ENCODE peak calls at places on chromosome 22, in seven cellular contexts. One of them, this sample, is unnamed.
A peak's percentile ranks its signal among the peaks of the same experiment; 100 is the strongest.

GRCh38 chr22:42879371-42880021 is 22.4 kb upstream of the ARFGAP3 start:
- DNase-seq in fibroblast of lung: no peak
- DNase-seq in A673: no peak
- DNase-seq in neural progenitor cell: no peak
- DNase-seq in spleen: no peak
- DNase-seq in PC-9: no peak
- DNase-seq in lower lobe of right lung: no peak
- DNase-seq in this sample: no peak

GRCh38 chr22:49159711-49160110 is 668.0 kb downstream of the BRD1 start:
- DNase-seq in fibroblast of lung: no peak
- DNase-seq in spleen: peak; percentile 58
- DNase-seq in PC-9: no peak
- DNase-seq in A673: no peak
- DNase-seq in neural progenitor cell: no peak
- DNase-seq in lower lobe of right lung: no peak
- DNase-seq in this sample: no peak

GRCh38 chr22:47618180-47618579 is 855.7 kb downstream of the TBC1D22A start:
- DNase-seq in fibroblast of lung: no peak
- DNase-seq in spleen: peak; percentile 63
- DNase-seq in lower lobe of right lung: no peak
- DNase-seq in A673: no peak
- DNase-seq in PC-9: no peak
- DNase-seq in neural progenitor cell: no peak
- DNase-seq in this sample: no peak

GRCh38 chr22:17919276-17920144 is 104.9 kb downstream of the MICAL3 start:
- DNase-seq in fibroblast of lung: no peak
- DNase-seq in A673: no peak
- DNase-seq in PC-9: no peak
- DNase-seq in neural progenitor cell: no peak
- DNase-seq in lower lobe of right lung: no peak
- DNase-seq in spleen: no peak
- DNase-seq in this sample: no peak

GRCh38 chr22:33519140-33519973 is 400.9 kb downstream of the LARGE1 start:
- DNase-seq in fibroblast of lung: peak; percentile 58
- DNase-seq in PC-9: peak; percentile 38
- DNase-seq in spleen: no peak
- DNase-seq in lower lobe of right lung: no peak
- DNase-seq in neural progenitor cell: peak; percentile 78
- DNase-seq in A673: peak; percentile 19
- DNase-seq in this sample: peak; percentile 4

GRCh38 chr22:40345271-40345670 is 1.0 kb upstream of the ADSL start:
- DNase-seq in A673: peak; percentile 19
- DNase-seq in lower lobe of right lung: no peak
- DNase-seq in spleen: no peak
- DNase-seq in fibroblast of lung: peak; percentile 52
- DNase-seq in PC-9: peak; percentile 70
- DNase-seq in neural progenitor cell: no peak
- DNase-seq in this sample: peak; percentile 69

GRCh38 chr22:34645375-34645774 is 420.6 kb upstream of the ISX start:
- DNase-seq in PC-9: no peak
- DNase-seq in A673: no peak
- DNase-seq in spleen: no peak
- DNase-seq in fibroblast of lung: no peak
- DNase-seq in neural progenitor cell: peak; percentile 44
- DNase-seq in lower lobe of right lung: no peak
- DNase-seq in this sample: no peak

GRCh38 chr22:46090051-46090591 is 60.2 kb upstream of the PPARA start:
- DNase-seq in A673: no peak
- DNase-seq in spleen: peak; percentile 76
- DNase-seq in fibroblast of lung: peak; percentile 56
- DNase-seq in PC-9: no peak
- DNase-seq in neural progenitor cell: no peak
- DNase-seq in lower lobe of right lung: peak; percentile 47
- DNase-seq in this sample: no peak

GRCh38 chr22:21105294-21105693 is 59.5 kb downstream of the LRRC74B start:
- DNase-seq in fibroblast of lung: no peak
- DNase-seq in A673: no peak
- DNase-seq in neural progenitor cell: no peak
- DNase-seq in spleen: no peak
- DNase-seq in PC-9: no peak
- DNase-seq in lower lobe of right lung: no peak
- DNase-seq in this sample: no peak

GRCh38 chr22:26673485-26673884 is 16.1 kb downstream of the MIAT start:
- DNase-seq in fibroblast of lung: peak; percentile 58
- DNase-seq in A673: no peak
- DNase-seq in lower lobe of right lung: no peak
- DNase-seq in neural progenitor cell: no peak
- DNase-seq in spleen: no peak
- DNase-seq in PC-9: peak; percentile 41
- DNase-seq in this sample: peak; percentile 89

GRCh38 chr22:49398115-49398514 is 429.6 kb downstream of the BRD1 start:
- DNase-seq in spleen: peak; percentile 67
- DNase-seq in fibroblast of lung: no peak
- DNase-seq in PC-9: no peak
- DNase-seq in A673: no peak
- DNase-seq in neural progenitor cell: no peak
- DNase-seq in lower lobe of right lung: peak; percentile 34
- DNase-seq in this sample: no peak

GRCh38 chr22:33380789-33381530 is 322.8 kb upstream of the SYN3 start:
- DNase-seq in A673: no peak
- DNase-seq in PC-9: peak; percentile 65
- DNase-seq in fibroblast of lung: peak; percentile 96
- DNase-seq in lower lobe of right lung: no peak
- DNase-seq in spleen: no peak
- DNase-seq in neural progenitor cell: no peak
- DNase-seq in this sample: peak; percentile 98

GRCh38 chr22:45868586-45869443 is 108.1 kb downstream of the WNT7B start:
- DNase-seq in fibroblast of lung: no peak
- DNase-seq in spleen: peak; percentile 54
- DNase-seq in lower lobe of right lung: peak; percentile 29
- DNase-seq in A673: no peak
- DNase-seq in PC-9: no peak
- DNase-seq in neural progenitor cell: no peak
- DNase-seq in this sample: no peak

GRCh38 chr22:35330258-35330861 is 30.7 kb downstream of the TOM1 start:
- DNase-seq in fibroblast of lung: peak; percentile 60
- DNase-seq in A673: peak; percentile 73
- DNase-seq in lower lobe of right lung: peak; percentile 87
- DNase-seq in neural progenitor cell: no peak
- DNase-seq in PC-9: peak; percentile 54
- DNase-seq in spleen: peak; percentile 92
- DNase-seq in this sample: peak; percentile 61

GRCh38 chr22:29306175-29306829 is at the start of gene GAS2L1:
- DNase-seq in neural progenitor cell: peak; percentile 81
- DNase-seq in A673: peak; percentile 85
- DNase-seq in spleen: peak; percentile 89
- DNase-seq in lower lobe of right lung: peak; percentile 86
- DNase-seq in fibroblast of lung: peak; percentile 80
- DNase-seq in PC-9: peak; percentile 66
- DNase-seq in this sample: peak; percentile 69

GRCh38 chr22:45318558-45319318 is 9.0 kb downstream of the FAM118A start:
- DNase-seq in A673: no peak
- DNase-seq in fibroblast of lung: peak; percentile 69
- DNase-seq in lower lobe of right lung: no peak
- DNase-seq in PC-9: no peak
- DNase-seq in spleen: no peak
- DNase-seq in neural progenitor cell: peak; percentile 32
- DNase-seq in this sample: no peak

GRCh38 chr22:48720662-48721393 is 1106.8 kb downstream of the BRD1 start:
- DNase-seq in PC-9: no peak
- DNase-seq in lower lobe of right lung: no peak
- DNase-seq in spleen: peak; percentile 58
- DNase-seq in A673: no peak
- DNase-seq in fibroblast of lung: no peak
- DNase-seq in neural progenitor cell: no peak
- DNase-seq in this sample: no peak

GRCh38 chr22:48957987-48958321 is 869.7 kb downstream of the BRD1 start:
- DNase-seq in neural progenitor cell: no peak
- DNase-seq in A673: no peak
- DNase-seq in fibroblast of lung: no peak
- DNase-seq in lower lobe of right lung: no peak
- DNase-seq in PC-9: no peak
- DNase-seq in spleen: peak; percentile 64
- DNase-seq in this sample: no peak

GRCh38 chr22:38262051-38262795 is 10.6 kb downstream of the TMEM184B start:
- DNase-seq in lower lobe of right lung: peak; percentile 82
- DNase-seq in spleen: peak; percentile 87
- DNase-seq in A673: no peak
- DNase-seq in fibroblast of lung: peak; percentile 34
- DNase-seq in neural progenitor cell: peak; percentile 65
- DNase-seq in PC-9: peak; percentile 54
- DNase-seq in this sample: no peak
- TF ChIP-seq CTCF in lower lobe of right lung: peak; percentile 67
- TF ChIP-seq CTCF in spleen: no peak
- TF ChIP-seq CTCF in A673: peak; percentile 59
- TF ChIP-seq CTCF in fibroblast of lung: peak; percentile 31
- TF ChIP-seq CTCF in neural progenitor cell: peak; percentile 63
- TF ChIP-seq CTCF in PC-9: peak; percentile 81
- TF ChIP-seq CTCF in this sample: peak; percentile 78

GRCh38 chr22:23742505-23743264 is 8.2 kb downstream of the ZNF70 start:
- DNase-seq in A673: no peak
- DNase-seq in spleen: no peak
- DNase-seq in fibroblast of lung: no peak
- DNase-seq in lower lobe of right lung: no peak
- DNase-seq in neural progenitor cell: no peak
- DNase-seq in PC-9: no peak
- DNase-seq in this sample: no peak
- H3K4me1 ChIP-seq in A673: no peaks in the 10 kb centered on the region
- H3K4me1 ChIP-seq in spleen: no peaks in the 10 kb centered on the region
- H3K4me1 ChIP-seq in fibroblast of lung: no peaks in the 10 kb centered on the region
- H3K4me1 ChIP-seq in lower lobe of right lung: no peaks in the 10 kb centered on the region
- H3K4me1 ChIP-seq in neural progenitor cell: no peaks in the 10 kb centered on the region
- H3K4me1 ChIP-seq in PC-9: peaks cover 11% of the 10 kb centered on the region
- H3K4me1 ChIP-seq in this sample: no peaks in the 10 kb centered on the region

DNA sequence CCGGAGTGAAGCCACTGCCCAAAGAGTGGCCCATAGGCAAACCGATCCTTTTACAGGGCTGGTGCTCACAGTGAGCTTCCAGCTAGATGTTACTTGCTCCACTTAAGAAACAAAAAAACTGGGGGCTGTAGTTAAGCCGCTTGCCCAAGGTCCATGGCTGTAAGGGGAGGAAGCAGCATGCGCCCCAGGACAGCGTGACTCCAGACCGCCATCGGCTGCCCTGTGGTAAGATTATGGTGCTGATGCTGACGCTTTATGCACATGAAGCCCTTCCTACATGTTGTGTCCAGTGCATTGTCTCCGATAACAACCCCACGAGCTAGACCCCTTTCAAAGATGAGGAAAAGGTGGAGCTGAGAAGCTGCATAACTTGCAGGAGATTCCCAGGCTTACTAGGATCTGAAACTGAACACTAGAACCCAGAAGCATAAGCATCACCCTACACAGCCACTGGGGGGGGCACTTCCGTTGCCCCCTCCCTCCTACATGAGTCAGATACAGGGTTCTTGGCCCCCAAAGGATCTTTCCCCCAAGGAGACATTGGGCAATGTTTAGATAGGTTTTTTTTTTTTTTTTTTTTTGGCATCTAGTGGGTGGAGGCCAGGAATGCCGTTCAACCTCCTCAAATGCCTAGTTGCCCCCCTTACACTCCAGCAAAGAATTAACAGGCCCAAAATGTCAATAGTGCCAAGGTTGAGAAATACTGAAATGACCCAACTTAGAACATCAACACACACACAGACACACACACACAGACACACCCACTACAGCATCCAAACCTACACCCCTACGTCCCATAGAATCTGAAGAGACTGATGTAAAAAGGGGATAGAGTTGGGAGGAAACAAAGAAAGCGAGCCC is 53.9 kb downstream of the MN1 start:
- DNase-seq in lower lobe of right lung: no peak
- DNase-seq in fibroblast of lung: no peak
- DNase-seq in spleen: no peak
- DNase-seq in neural progenitor cell: no peak
- DNase-seq in PC-9: no peak
- DNase-seq in A673: no peak
- DNase-seq in this sample: no peak
- H3K27ac ChIP-seq in lower lobe of right lung: no peak overlapping the region
- H3K27ac ChIP-seq in fibroblast of lung: no peak overlapping the region
- H3K27ac ChIP-seq in spleen: no peak overlapping the region
- H3K27ac ChIP-seq in neural progenitor cell: no peak overlapping the region
- H3K27ac ChIP-seq in PC-9: no peak overlapping the region
- H3K27ac ChIP-seq in A673: no peak overlapping the region
- H3K27ac ChIP-seq in this sample: peak overlapping the region; percentile 27

GRCh38 chr22:19724927-19725661 is 1.8 kb downstream of the GP1BB start:
- DNase-seq in lower lobe of right lung: no peak
- DNase-seq in A673: no peak
- DNase-seq in spleen: no peak
- DNase-seq in fibroblast of lung: no peak
- DNase-seq in PC-9: no peak
- DNase-seq in neural progenitor cell: no peak
- DNase-seq in this sample: no peak

GRCh38 chr22:19722175-19722914 is 994 bp upstream of the GP1BB start:
- DNase-seq in neural progenitor cell: peak; percentile 49
- DNase-seq in PC-9: no peak
- DNase-seq in lower lobe of right lung: no peak
- DNase-seq in fibroblast of lung: no peak
- DNase-seq in spleen: no peak
- DNase-seq in A673: no peak
- DNase-seq in this sample: no peak

GRCh38 chr22:19723990-19724827 is 870 bp downstream of the GP1BB start:
- DNase-seq in neural progenitor cell: peak; percentile 93
- DNase-seq in PC-9: no peak
- DNase-seq in fibroblast of lung: peak; percentile 40
- DNase-seq in spleen: no peak
- DNase-seq in lower lobe of right lung: no peak
- DNase-seq in A673: no peak
- DNase-seq in this sample: peak; percentile 20

GRCh38 chr22:19722915-19723164 is 499 bp upstream of the GP1BB start:
- DNase-seq in PC-9: no peak
- DNase-seq in lower lobe of right lung: no peak
- DNase-seq in spleen: no peak
- DNase-seq in neural progenitor cell: peak; percentile 40
- DNase-seq in A673: no peak
- DNase-seq in fibroblast of lung: no peak
- DNase-seq in this sample: no peak

DNA sequence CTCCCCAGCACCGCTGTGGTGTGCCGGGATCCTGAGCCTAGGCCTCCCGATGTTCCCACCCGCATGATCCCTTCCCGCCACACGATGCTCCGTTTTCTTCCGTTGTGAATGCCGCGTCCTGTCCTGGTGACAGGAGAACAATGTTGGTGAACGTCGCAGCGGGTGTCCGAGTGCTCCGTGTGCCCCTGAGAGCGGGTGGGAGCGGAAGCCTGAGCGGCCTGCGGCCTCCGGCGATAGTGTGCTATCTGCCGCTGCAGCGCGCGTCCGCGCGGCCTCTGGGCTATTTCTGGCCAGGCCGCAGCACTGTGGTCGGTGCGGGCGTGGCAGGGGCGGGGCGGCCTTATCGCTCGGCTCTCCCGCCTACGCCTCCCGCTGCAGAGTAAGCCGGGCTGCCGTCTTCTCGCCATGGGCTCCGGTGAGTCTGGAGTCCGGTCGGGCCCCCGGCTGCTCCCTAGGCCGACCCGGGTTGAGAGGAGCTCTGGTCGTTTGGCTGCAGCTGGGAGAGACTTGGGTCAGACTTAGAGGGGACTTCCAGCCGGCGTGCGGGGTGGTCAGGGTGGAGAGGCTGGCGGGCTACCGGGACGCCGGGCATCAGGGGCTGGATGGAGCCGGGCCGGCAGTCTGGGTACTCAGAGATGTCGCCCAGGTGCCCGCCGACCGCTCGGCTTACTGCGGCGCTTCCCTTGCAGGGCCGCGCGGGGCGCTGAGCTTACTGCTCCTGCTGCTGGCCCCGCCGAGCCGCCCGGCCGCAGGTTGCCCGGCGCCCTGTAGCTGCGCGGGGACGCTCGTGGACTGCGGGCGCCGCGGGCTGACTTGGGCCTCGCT is at the start of gene GP1BB:
- DNase-seq in lower lobe of right lung: peak; percentile 61
- DNase-seq in fibroblast of lung: peak; percentile 54
- DNase-seq in spleen: no peak
- DNase-seq in PC-9: no peak
- DNase-seq in neural progenitor cell: peak; percentile 81
- DNase-seq in A673: no peak
- DNase-seq in this sample: peak; percentile 33
- TF ChIP-seq CTCF in lower lobe of right lung: peak; percentile 14
- TF ChIP-seq CTCF in fibroblast of lung: no peak
- TF ChIP-seq CTCF in spleen: no peak
- TF ChIP-seq CTCF in PC-9: no peak
- TF ChIP-seq CTCF in neural progenitor cell: no peak
- TF ChIP-seq CTCF in A673: no peak
- TF ChIP-seq CTCF in this sample: no peak

This sample was measured in foreskin keratinocyte.